ENCODE peak calls at places on chromosomes 3 and 15, in four cellular contexts. C is astrocyte, T is stomach, Y is fibroblast of lung. Z is an unnamed sample.

GRCh38 chr15:69627548-69628158 is 175.0 kb downstream of the RPLP1 start:
- DNase-seq in C (no peak), T (no peak), Y (no peak), Z (no peak)

GRCh38 chr3:112293368-112294321 is at the start of gene SLC9C1:
- DNase-seq in C (peak; percentile 56), Y (peak; percentile 85), T (no peak), Z (no peak)

GRCh38 chr15:72511536-72511935 is 37.4 kb downstream of the ARIH1 start:
- DNase-seq in T (no peak), Y (no peak), C (peak; percentile 48), Z (no peak)

GRCh38 chr15:98503970-98504369 is 144.4 kb upstream of the IGF1R start:
- DNase-seq in Y (peak; percentile 99), C (no peak), T (no peak), Z (no peak)

GRCh38 chr3:148211725-148212124 is 486.0 kb upstream of the AGTR1 start:
- DNase-seq in T (no peak), Y (peak; percentile 44), C (peak; percentile 43), Z (no peak)

GRCh38 chr3:9012521-9012920 is 49.2 kb upstream of the RAD18 start:
- DNase-seq in T (no peak), C (no peak), Y (no peak), Z (no peak)

GRCh38 chr3:59290358-59290757 is 240.5 kb upstream of the CFAP20DC start:
- DNase-seq in Y (no peak), C (peak; percentile 10), T (no peak), Z (no peak)

GRCh38 chr3:41991399-41991798 is 29.5 kb upstream of the ULK4 start:
- DNase-seq in Y (no peak), C (no peak), T (no peak), Z (no peak)

GRCh38 chr3:134449277-134449676 is 36.5 kb downstream of the ANAPC13 start:
- DNase-seq in C (no peak), T (peak; percentile 61), Y (peak; percentile 56), Z (no peak)

GRCh38 chr3:127689266-127689860 is 16.6 kb downstream of the ABTB1 start:
- DNase-seq in T (no peak), C (no peak), Y (no peak), Z (no peak)

GRCh38 chr3:61233828-61234227 is 17.4 kb downstream of the FHIT start:
- DNase-seq in T (no peak), C (no peak), Y (no peak), Z (no peak)

GRCh38 chr3:65625310-65625709 is 413.4 kb downstream of the MAGI1 start:
- DNase-seq in T (no peak), Y (no peak), C (no peak), Z (no peak)

GRCh38 chr15:65881766-65882434 is 12.6 kb downstream of the RAB11A start:
- DNase-seq in C (no peak), T (no peak), Y (no peak), Z (no peak)

GRCh38 chr15:45150481-45150880 is 20.7 kb downstream of the DUOX1 start:
- DNase-seq in Y (no peak), T (no peak), C (peak; percentile 15), Z (no peak)

GRCh38 chr3:43144811-43145490 is 39.1 kb upstream of the POMGNT2 start:
- DNase-seq in C (peak; percentile 44), Y (peak; percentile 68), T (no peak), Z (no peak)

GRCh38 chr3:9809615-9810356 is at the start of gene TTLL3:
- DNase-seq in C (peak; percentile 21), T (peak; percentile 76), Y (peak; percentile 53), Z (peak; percentile 38)

GRCh38 chr3:54213910-54214309 is 91.6 kb downstream of the CACNA2D3 start:
- DNase-seq in T (no peak), C (no peak), Y (no peak), Z (no peak)

GRCh38 chr15:99085413-99086326 is 19.2 kb upstream of the SYNM start:
- DNase-seq in Y (peak; percentile 74), T (no peak), C (peak; percentile 87), Z (no peak)

GRCh38 chr15:60652870-60653269 is 173.9 kb upstream of the ICE2 start:
- DNase-seq in Y (no peak), T (no peak), C (no peak), Z (no peak)

GRCh38 chr15:77608774-77609173 is 23.9 kb downstream of the LINGO1 start:
- DNase-seq in C (no peak), Y (no peak), T (no peak), Z (no peak)

GRCh38 chr15:80920271-80920699 is 69.3 kb downstream of the MESD start:
- DNase-seq in Y (no peak), T (no peak), C (no peak), Z (no peak)

GRCh38 chr15:45118131-45118588 is 4.0 kb downstream of the DUOXA2 start:
- DNase-seq in T (peak; percentile 92), C (peak; percentile 74), Y (peak; percentile 89), Z (peak; percentile 65)

GRCh38 chr15:55802600-55803376 is 59.8 kb upstream of the PRTG start:
- DNase-seq in C (no peak), T (no peak), Y (no peak), Z (no peak)

GRCh38 chr3:120909602-120909878 is 1.5 kb downstream of the STXBP5L start:
- DNase-seq in C (no peak), T (no peak), Y (no peak), Z (no peak)

GRCh38 chr3:48296699-48297098 is 36.8 kb downstream of the SPINK8 start:
- DNase-seq in T (no peak), Y (no peak), C (no peak), Z (no peak)

GRCh38 chr15:43769584-43770228 is 7.1 kb downstream of the ELL3 start:
- DNase-seq in C (peak; percentile 38), T (peak; percentile 54), Y (peak; percentile 73), Z (peak; percentile 46)

GRCh38 chr15:89358755-89359439 is 24.3 kb upstream of the POLG start:
- DNase-seq in T (peak; percentile 81), Y (peak; percentile 73), C (peak; percentile 32), Z (peak; percentile 68)

GRCh38 chr3:72375237-72376154 is 472.7 kb downstream of the SHQ1 start:
- DNase-seq in T (no peak), C (no peak), Y (no peak), Z (no peak)

GRCh38 chr3:45921158-45922038 is 21.9 kb upstream of the CXCR6 start:
- DNase-seq in T (no peak), Y (no peak), C (no peak), Z (no peak)

GRCh38 chr3:183818706-183819624 is 6.4 kb downstream of the MAP6D1 start:
- DNase-seq in C (no peak), Y (no peak), T (no peak), Z (no peak)

GRCh38 chr15:26691249-26691648 is 81.6 kb downstream of the GABRB3 start:
- DNase-seq in Y (no peak), T (no peak), C (no peak), Z (no peak)
- H3K9me3 ChIP-seq in Y (no peaks in the 10 kb centered on the region), T (no peaks in the 10 kb centered on the region), C (peaks cover 3% of the 10 kb centered on the region), Z (no peaks in the 10 kb centered on the region)

DNA sequence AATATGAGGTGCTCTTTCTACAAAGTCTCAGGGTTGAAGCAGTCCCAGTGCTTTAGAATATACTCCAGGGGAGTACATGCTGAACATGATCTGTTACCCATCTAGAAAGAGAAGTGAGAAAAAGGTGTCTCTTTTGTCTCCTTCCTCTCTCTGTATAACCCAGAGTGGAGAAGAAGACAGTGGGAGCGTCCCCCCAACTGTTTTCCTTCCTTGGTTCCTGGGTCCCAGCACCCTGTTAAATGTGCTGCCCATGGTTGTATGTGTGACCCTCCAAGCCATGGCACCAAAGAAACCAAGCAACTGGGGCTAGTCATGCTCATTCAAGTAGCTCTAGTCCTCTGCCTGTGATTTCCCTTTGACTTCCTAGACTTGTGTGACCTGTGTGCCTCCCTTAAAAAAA is 683.7 kb downstream of the TBL1XR1 start:
- DNase-seq in C (no peak), Y (peak; percentile 3), T (no peak), Z (no peak)
- H3K9me3 ChIP-seq in C (peaks cover 16% of the 10 kb centered on the region), Y (no peaks in the 10 kb centered on the region), T (peaks cover 12% of the 10 kb centered on the region), Z (no peaks in the 10 kb centered on the region)

GRCh38 chr3:150261958-150262357 is 146.1 kb upstream of the TSC22D2 start:
- DNase-seq in T (no peak), C (no peak), Y (no peak), Z (no peak)
- H3K9me3 ChIP-seq in T (no peaks in the 10 kb centered on the region), C (no peaks in the 10 kb centered on the region), Y (no peaks in the 10 kb centered on the region), Z (no peaks in the 10 kb centered on the region)

DNA sequence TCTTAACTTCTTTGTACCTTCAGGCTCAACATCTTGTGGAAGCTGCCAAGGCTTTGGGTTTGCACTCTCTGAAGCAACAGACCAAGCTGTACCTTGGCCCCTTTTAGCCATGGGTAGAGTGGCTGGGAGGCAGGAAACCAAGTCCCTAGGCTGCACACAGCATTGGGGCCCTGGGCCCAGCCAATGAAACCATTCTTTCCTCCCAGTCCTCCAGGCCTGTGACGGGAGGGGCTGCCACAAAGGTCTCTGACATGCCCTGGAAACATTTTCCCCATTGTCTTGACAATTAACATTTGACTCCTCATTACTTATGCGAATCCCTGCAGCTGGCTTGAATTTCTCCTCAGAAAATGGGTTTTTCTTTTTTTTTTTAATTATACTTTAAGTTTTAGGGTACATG is 253.1 kb upstream of the GADL1 start:
- DNase-seq in Y (no peak), C (no peak), T (no peak), Z (no peak)
- H3K9me3 ChIP-seq in Y (no peaks in the 10 kb centered on the region), C (peaks cover 3% of the 10 kb centered on the region), T (no peaks in the 10 kb centered on the region), Z (no peaks in the 10 kb centered on the region)

DNA sequence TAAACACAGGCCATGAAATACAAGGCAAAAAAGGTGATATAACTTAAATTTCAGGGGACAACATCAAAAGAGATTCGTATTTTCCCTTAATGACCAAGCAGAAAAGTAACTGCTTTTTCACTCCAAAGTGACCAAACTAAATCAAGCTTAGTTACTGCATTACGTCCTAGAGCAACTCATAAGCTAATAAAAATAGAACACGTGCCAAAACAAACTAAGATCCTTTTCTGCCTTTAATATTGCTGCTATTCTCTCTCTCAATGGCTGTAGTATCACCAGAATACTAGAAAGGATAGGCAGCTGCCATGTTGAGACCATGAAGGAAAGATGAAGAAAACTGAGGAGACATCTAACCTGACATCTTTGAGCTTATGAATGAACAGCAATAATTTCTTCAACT is 43.3 kb downstream of the UBXN7 start:
- DNase-seq in T (no peak), Y (peak; percentile 32), C (peak; percentile 20), Z (no peak)
- H3K9me3 ChIP-seq in T (no peaks in the 10 kb centered on the region), Y (no peaks in the 10 kb centered on the region), C (no peaks in the 10 kb centered on the region), Z (no peaks in the 10 kb centered on the region)

Z was measured in T-helper 17 cell.